ENCODE peak calls at places on chromosome 21, in nine cellular contexts. B is SK-N-SH; N is C1 segment of cervical spinal cord; F is GM04504; G is stimulated activated CD4-positive, alpha-beta T cell treated with anti-CD3 and anti-CD28 coated beads, Interleukin-4, amount 100 ng/mL, for 4 hours; S is NCI-H1092; Y is head of caudate nucleus; D is type B pancreatic cell; C is NCI-H2171. M is an unnamed sample.

GRCh38 chr21:34570315-34570714 is 44.6 kb downstream of the RCAN1 start:
- DNase-seq in F (no peak), Y (no peak), N (no peak), G (no peak), D (no peak), C (no peak), B (no peak), S (no peak), M (no peak)

GRCh38 chr21:22941779-22942178 is 1943.6 kb downstream of the NCAM2 start:
- DNase-seq in G (no peak), N (no peak), F (no peak), S (no peak), C (no peak), B (no peak), Y (no peak), D (no peak), M (no peak)

GRCh38 chr21:44442266-44443125 is 12.8 kb upstream of the LRRC3 start:
- DNase-seq in B (no peak), D (no peak), Y (no peak), G (no peak), S (no peak), C (no peak), F (no peak), N (no peak), M (no peak)

GRCh38 chr21:44365967-44366585 is 12.7 kb downstream of the TRPM2 start:
- DNase-seq in C (no peak), N (no peak), D (no peak), G (no peak), S (no peak), B (peak), Y (no peak), F (no peak), M (no peak)

GRCh38 chr21:29540289-29540688 is 241.6 kb downstream of the BACH1 start:
- DNase-seq in C (no peak), S (no peak), B (no peak), G (no peak), D (no peak), N (no peak), Y (no peak), F (no peak), M (no peak)

GRCh38 chr21:36966846-36967657 is 583 bp upstream of the HLCS start:
- DNase-seq in B (no peak), F (no peak), S (no peak), Y (no peak), N (no peak), G (no peak), C (no peak), D (peak), M (no peak)

GRCh38 chr21:37829043-37829442 is 87.2 kb downstream of the KCNJ6 start:
- DNase-seq in C (peak), Y (no peak), S (no peak), D (no peak), G (no peak), F (no peak), N (no peak), B (no peak), M (no peak)

GRCh38 chr21:25801217-25802015 is 66.6 kb downstream of the GABPA start:
- DNase-seq in B (peak), S (peak), G (peak), C (peak), Y (peak), N (peak), F (no peak), D (peak), M (peak)

GRCh38 chr21:14403681-14404318 is 20.9 kb upstream of the HSPA13 start:
- DNase-seq in G (no peak), Y (no peak), N (no peak), B (peak), F (peak), S (no peak), D (no peak), C (no peak), M (no peak)

GRCh38 chr21:20996421-20997307 is 1.5 kb upstream of the NCAM2 start:
- DNase-seq in G (no peak), F (no peak), C (no peak), B (no peak), Y (peak), S (no peak), D (no peak), N (no peak), M (no peak)

GRCh38 chr21:39637197-39637970 is 24.6 kb downstream of the B3GALT5 start:
- DNase-seq in S (peak), F (no peak), C (no peak), D (no peak), G (no peak), B (no peak), Y (no peak), N (no peak), M (peak)

GRCh38 chr21:43740497-43741156 is 21.7 kb downstream of the PDXK start:
- DNase-seq in C (no peak), D (no peak), F (peak), B (peak), Y (peak), S (peak), N (no peak), G (no peak), M (no peak)

GRCh38 chr21:46099476-46099875 is 1.6 kb downstream of the COL6A2 start:
- DNase-seq in G (no peak), N (no peak), F (no peak), C (no peak), D (no peak), B (peak), Y (no peak), S (no peak), M (peak)